ENCODE peak calls at places on chromosome 3, in four cellular contexts. K is tibial artery, Q is lung, I is MM.1S. X is an unnamed sample. For H3K36me3, the result is how much of the 10 kb centered on the place peaks cover.

GRCh38 chr3:98744283-98744682 is 18.9 kb upstream of the ST3GAL6 start:
- DNase-seq in I (peak), Q (no peak), K (no peak), X (no peak)

GRCh38 chr3:184227481-184227935 is 1.9 kb upstream of the VWA5B2 start:
- DNase-seq in K (no peak), I (peak), Q (no peak), X (peak)

GRCh38 chr3:134419214-134419965 is 45.1 kb upstream of the AMOTL2 start:
- DNase-seq in I (no peak), K (no peak), Q (no peak), X (peak)

GRCh38 chr3:59406943-59407342 is 357.1 kb upstream of the CFAP20DC start:
- DNase-seq in K (no peak), I (peak), Q (no peak), X (no peak)

GRCh38 chr3:36295206-36295760 is 85.0 kb upstream of the STAC start:
- DNase-seq in K (no peak), Q (no peak), I (no peak), X (no peak)

GRCh38 chr3:187777331-187778046 is 32.2 kb upstream of the BCL6 start:
- DNase-seq in Q (no peak), K (peak), I (peak), X (no peak)

GRCh38 chr3:177813322-177813721 is 616.0 kb upstream of the TBL1XR1 start:
- DNase-seq in Q (peak), I (no peak), K (no peak), X (no peak)

GRCh38 chr3:10290476-10291138 is 2.1 kb downstream of the GHRL start:
- DNase-seq in Q (no peak), K (no peak), I (no peak), X (no peak)

GRCh38 chr3:141646760-141647561 is 91.1 kb upstream of the RNF7 start:
- DNase-seq in I (no peak), K (peak), Q (peak), X (peak)

GRCh38 chr3:8767667-8768363 is 1.6 kb downstream of the OXTR start:
- DNase-seq in K (no peak), I (no peak), Q (no peak), X (no peak)

GRCh38 chr3:128786434-128787020 is 60.5 kb downstream of the RAB7A start:
- DNase-seq in Q (no peak), I (no peak), K (no peak), X (no peak)

GRCh38 chr3:81299486-81299885 is 462.0 kb downstream of the GBE1 start:
- DNase-seq in K (no peak), I (no peak), Q (no peak), X (peak)

GRCh38 chr3:106305127-106305526 is 436.3 kb upstream of the CBLB start:
- DNase-seq in I (no peak), Q (no peak), K (no peak), X (no peak)

GRCh38 chr3:17153209-17153608 is 268.5 kb downstream of the PLCL2 start:
- DNase-seq in I (no peak), Q (no peak), K (no peak), X (no peak)

GRCh38 chr3:32084870-32085269 is 21.6 kb upstream of the GPD1L start:
- DNase-seq in K (no peak), Q (no peak), I (no peak), X (no peak)

GRCh38 chr3:186150234-186150830 is 41.4 kb upstream of the ETV5 start:
- DNase-seq in K (no peak), Q (no peak), I (no peak), X (no peak)

GRCh38 chr3:186151077-186151971 is 42.4 kb upstream of the ETV5 start:
- DNase-seq in I (no peak), K (no peak), Q (no peak), X (no peak)

GRCh38 chr3:186152889-186153292 is 44.0 kb upstream of the ETV5 start:
- DNase-seq in I (peak), Q (no peak), K (no peak), X (no peak)

GRCh38 chr3:186154641-186155040 is 45.8 kb upstream of the ETV5 start:
- DNase-seq in I (no peak), Q (no peak), K (no peak), X (no peak)

GRCh38 chr3:186152361-186152798 is 43.5 kb upstream of the ETV5 start:
- DNase-seq in Q (no peak), I (no peak), K (no peak), X (no peak)
- H3K36me3 ChIP-seq in Q (under half), I (under half), K (under half), X (under half)

GRCh38 chr3:47089605-47090004 is 74.3 kb downstream of the SETD2 start:
- DNase-seq in Q (no peak), I (no peak), K (no peak), X (no peak)

GRCh38 chr3:47096955-47097354 is 67.0 kb downstream of the SETD2 start:
- DNase-seq in Q (no peak), K (no peak), I (no peak), X (no peak)

DNA sequence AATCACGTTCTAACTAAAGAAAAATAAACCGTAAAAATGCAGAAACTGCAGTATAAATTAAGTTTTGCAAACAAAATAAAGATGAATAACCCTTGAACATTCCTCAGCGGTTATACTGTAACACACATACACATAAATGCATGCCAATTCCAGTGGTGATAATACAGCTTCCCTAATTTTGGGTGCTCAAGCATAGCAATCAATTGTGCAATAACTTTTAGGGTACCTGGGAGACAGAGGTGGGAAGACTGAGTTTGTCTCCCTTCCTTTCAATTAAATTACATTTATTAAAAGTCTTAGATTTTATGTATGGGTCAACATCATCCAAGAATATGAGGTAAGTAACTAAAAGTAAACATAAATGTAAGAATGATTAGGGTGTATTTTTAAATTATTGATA is 71.8 kb downstream of the SETD2 start:
- DNase-seq in K (no peak), I (no peak), Q (no peak), X (no peak)
- H3K36me3 ChIP-seq in K (half or more), I (under half), Q (under half), X (under half)

DNA sequence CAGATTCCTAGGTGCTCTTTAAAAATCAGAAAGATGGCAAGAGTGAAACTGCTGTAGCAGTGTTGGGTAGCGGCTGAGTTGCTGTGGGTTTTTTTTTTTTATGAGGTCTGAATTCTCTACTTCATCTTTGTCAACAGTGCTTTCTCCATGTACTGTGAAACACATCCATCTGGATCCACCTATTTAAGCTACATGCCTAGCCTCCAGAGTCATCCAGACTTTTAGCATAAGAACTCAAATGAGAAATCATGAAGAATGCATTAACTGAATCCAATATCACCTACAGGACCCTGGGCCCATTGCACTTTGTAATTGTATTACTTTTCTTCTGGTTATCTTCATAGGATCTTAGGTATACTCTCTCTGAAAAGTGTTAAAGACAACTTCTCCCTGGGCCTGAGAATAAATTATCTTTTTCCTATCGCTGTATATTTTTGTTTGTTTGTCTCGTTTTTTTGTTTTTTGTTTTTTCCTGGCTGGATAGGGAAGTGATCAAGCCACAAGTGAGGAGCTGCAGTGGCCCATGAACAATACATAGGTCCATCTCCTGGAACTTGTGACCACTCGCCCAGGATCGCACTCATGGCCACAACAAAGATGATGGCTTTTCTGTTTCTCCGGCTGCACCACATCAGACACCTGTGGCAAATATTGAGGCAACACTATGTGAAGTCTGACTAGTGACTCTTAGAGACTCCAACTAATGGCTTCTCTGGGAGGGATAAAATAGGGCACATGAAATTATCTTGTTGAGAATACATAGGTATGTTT is 609.9 kb upstream of the AGTR1 start:
- DNase-seq in K (no peak), I (no peak), Q (no peak), X (no peak)
- H3K36me3 ChIP-seq in K (under half), I (under half), Q (under half), X (under half)

GRCh38 chr3:50158747-50159146 is 3.6 kb downstream of the SEMA3F start:
- DNase-seq in K (no peak), I (no peak), Q (no peak), X (no peak)

GRCh38 chr3:50156549-50156948 is 1.4 kb downstream of the SEMA3F start:
- DNase-seq in K (no peak), I (no peak), Q (no peak), X (no peak)

GRCh38 chr3:50156991-50157493 is 1.9 kb downstream of the SEMA3F start:
- DNase-seq in K (no peak), I (no peak), Q (no peak), X (no peak)

GRCh38 chr3:50155891-50156290 is 767 bp downstream of the SEMA3F start:
- DNase-seq in K (no peak), Q (no peak), I (no peak), X (no peak)

DNA sequence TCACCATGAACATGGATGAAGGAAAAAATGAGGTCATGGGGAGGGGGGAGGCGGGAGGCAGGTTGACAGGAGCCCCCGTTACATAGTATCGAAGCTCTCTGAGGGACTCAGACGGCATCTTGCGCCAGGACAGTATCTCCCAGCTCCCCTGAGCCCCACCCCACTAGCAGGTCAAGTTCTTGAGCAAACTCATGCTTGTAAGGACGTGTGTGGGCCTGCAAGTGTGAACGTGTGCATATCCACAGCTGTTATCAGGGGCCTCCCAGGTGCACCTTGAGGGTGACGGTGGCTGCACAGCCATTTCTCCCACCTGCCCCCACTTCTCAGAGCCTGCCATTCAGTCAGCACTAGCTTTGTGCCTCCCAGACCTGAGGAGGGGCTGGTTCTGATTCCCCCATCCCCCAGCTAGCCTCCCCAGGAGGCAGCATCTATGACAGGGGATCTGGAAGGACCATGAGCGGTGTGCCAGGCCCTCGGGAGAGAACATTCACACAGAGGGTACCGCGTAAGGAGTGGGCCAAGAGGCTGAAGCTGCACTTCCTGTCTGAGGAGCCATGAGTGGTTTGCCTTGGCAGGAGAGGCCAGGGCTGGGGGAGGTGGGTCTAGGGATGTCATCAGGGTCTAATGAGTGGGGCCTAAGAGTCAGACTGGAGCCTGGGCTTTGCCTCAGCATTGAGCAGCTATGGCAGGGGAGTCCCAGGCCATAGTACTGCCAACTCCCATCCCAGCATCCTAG is 2.9 kb downstream of the SEMA3F start:
- DNase-seq in Q (no peak), I (no peak), K (no peak), X (peak)
- H3K36me3 ChIP-seq in Q (under half), I (under half), K (under half), X (under half)